ENCODE peak calls at places on chromosomes 7 and 10, in seven cellular contexts. Y is suprapubic skin, V is gastrocnemius medialis, P is left ventricle myocardium inferior, B is fibroblast of lung, L is transverse colon, X is psoas muscle. A is an unnamed sample. For H3K36me3, the result is how much of the 10 kb centered on the place peaks cover.

GRCh38 chr7:37912756-37913155 is 3.9 kb downstream of the SFRP4 start:
- DNase-seq in Y (no peak), V (no peak), P (no peak), B (no peak), L (no peak), X (no peak), A (no peak)

GRCh38 chr10:36634916-36635315 is 490.5 kb upstream of the ANKRD30A start:
- DNase-seq in Y (no peak), V (no peak), P (no peak), B (peak), L (no peak), X (no peak), A (no peak)

GRCh38 chr7:42792841-42793240 is 119.0 kb downstream of the C7orf25 start:
- DNase-seq in Y (no peak), V (no peak), P (no peak), B (no peak), L (no peak), X (no peak), A (no peak)

GRCh38 chr10:35937538-35937937 is 295.4 kb upstream of the FZD8 start:
- DNase-seq in Y (no peak), V (no peak), P (no peak), B (no peak), L (no peak), X (no peak), A (no peak)

GRCh38 chr10:78553792-78554191 is 515.0 kb upstream of the ZMIZ1 start:
- DNase-seq in Y (no peak), V (no peak), P (no peak), B (no peak), L (no peak), X (no peak), A (no peak)

GRCh38 chr7:1232623-1233327 is at the start of gene UNCX:
- DNase-seq in Y (no peak), V (no peak), P (no peak), B (no peak), L (no peak), X (no peak), A (no peak)

GRCh38 chr10:44851413-44851812 is 59.7 kb upstream of the TMEM72 start:
- DNase-seq in Y (no peak), V (no peak), P (no peak), B (no peak), L (no peak), X (peak), A (no peak)

GRCh38 chr7:38796636-38797501 is 112.1 kb downstream of the VPS41 start:
- DNase-seq in Y (no peak), V (no peak), P (no peak), B (peak), L (peak), X (no peak), A (peak)

GRCh38 chr10:77041636-77042258 is 595.9 kb downstream of the KCNMA1 start:
- DNase-seq in Y (no peak), V (no peak), P (no peak), B (no peak), L (no peak), X (no peak), A (peak)

GRCh38 chr10:101066146-101066889 is 4.5 kb downstream of the KAZALD1 start:
- DNase-seq in Y (peak), V (peak), P (peak), B (peak), L (peak), X (peak), A (peak)

DNA sequence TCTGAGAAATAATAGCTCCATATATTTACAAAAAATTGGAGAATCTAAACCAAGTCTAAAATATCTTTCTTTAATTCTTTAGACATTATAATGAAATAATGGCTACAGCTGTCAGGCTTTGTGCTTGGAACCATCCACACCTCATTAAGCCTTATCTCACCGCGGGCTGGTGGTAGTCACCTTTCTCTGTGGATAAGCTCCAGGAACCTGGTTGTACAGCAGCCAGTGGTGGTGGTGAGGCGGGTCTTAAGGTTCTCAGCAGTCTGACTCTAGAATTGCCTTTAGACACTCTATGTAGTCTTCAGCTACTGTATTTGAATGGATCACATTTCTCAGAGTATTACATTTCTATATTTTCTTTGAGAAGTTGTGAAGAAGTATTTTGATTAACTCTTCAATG is 34.2 kb downstream of the CUL1 start:
- DNase-seq in Y (no peak), V (no peak), P (no peak), B (no peak), L (no peak), X (no peak), A (no peak)
- H3K36me3 ChIP-seq in Y (under half), V (under half), P (under half), B (under half), L (under half), X (under half), A (under half)

GRCh38 chr7:131507592-131508331 is 48.7 kb downstream of the PODXL start:
- DNase-seq in Y (peak), V (peak), P (peak), B (peak), L (peak), X (peak), A (peak)
- H3K36me3 ChIP-seq in Y (under half), V (under half), P (half or more), B (under half), L (under half), X (under half), A (under half)

DNA sequence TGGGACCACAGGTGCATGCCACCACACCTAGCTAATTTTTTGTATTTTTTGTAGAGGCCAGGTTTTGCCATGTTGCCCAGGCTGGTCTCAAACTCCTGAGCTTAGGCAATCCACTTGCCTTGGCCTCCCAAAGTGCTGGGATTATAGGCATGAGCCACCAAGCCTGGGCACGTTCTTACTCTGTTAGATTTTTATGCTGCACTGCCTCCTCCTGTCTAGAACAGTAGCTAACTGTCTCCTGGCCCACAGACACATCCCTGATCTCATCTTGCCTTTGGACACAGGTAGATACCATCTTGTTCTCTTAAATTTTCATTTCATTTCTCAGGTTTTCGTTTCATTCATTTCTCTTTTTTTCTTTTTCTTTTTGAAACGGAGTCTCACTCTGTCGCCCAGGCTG is 41.1 kb downstream of the BLVRA start:
- DNase-seq in Y (no peak), V (no peak), P (no peak), B (no peak), L (no peak), X (no peak), A (no peak)
- H3K36me3 ChIP-seq in Y (under half), V (under half), P (half or more), B (under half), L (under half), X (half or more), A (under half)

GRCh38 chr7:157168571-157168970 is 29.8 kb downstream of the UBE3C start:
- DNase-seq in Y (no peak), V (no peak), P (no peak), B (no peak), L (no peak), X (no peak), A (no peak)
- H3K36me3 ChIP-seq in Y (half or more), V (under half), P (half or more), B (under half), L (under half), X (half or more), A (under half)

DNA sequence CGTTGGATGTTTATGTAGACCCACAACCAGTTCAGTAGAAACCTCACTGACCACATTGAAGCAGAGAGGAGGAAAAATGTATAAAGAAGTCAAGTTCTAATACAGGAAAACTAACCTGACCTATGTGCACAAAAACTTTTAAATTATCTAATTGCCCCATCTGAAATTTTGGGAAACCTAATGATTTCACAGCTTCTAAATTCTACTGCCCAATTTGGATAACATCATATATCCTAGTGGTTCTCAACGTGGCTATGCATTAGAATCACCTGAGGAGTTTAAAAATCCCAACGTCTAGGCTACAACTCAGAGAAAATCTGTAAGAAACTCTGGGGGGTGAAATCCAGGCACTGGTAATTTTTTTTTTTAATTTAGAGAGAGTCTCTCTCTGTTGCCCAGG is 7.3 kb downstream of the AKR1B10 start:
- DNase-seq in Y (no peak), V (no peak), P (no peak), B (no peak), L (no peak), X (no peak), A (no peak)
- H3K36me3 ChIP-seq in Y (under half), V (under half), P (under half), B (under half), L (under half), X (under half), A (under half)

DNA sequence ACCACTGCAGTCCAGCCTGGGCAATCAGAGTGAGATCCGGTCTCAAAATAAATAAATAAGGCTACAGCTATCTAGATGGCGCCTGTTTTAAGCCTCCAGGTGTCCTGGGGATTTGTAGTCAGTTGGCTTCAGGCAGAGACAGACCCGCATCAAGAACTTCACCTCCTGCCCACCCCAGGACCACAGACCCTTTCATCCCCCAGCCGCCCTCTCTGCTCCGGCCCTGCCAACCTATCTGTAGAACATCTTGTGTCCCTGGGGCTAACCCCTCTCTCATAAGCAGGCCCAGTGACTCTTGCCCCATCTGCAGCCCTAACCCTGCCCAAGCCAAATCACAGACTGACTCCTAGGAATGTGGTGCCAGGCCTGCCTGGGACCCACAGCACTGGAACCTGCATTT is 17.9 kb downstream of the PDIA4 start:
- DNase-seq in Y (no peak), V (no peak), P (no peak), B (no peak), L (no peak), X (no peak), A (no peak)
- H3K36me3 ChIP-seq in Y (half or more), V (under half), P (half or more), B (under half), L (under half), X (half or more), A (half or more)

GRCh38 chr7:151075978-151076426 is 4.6 kb downstream of the FASTK start:
- DNase-seq in Y (no peak), V (no peak), P (no peak), B (no peak), L (no peak), X (no peak), A (no peak)
- H3K36me3 ChIP-seq in Y (half or more), V (under half), P (half or more), B (under half), L (under half), X (half or more), A (under half)

A was measured in CD4-positive, alpha-beta memory T cell.